ENCODE peak calls at places on chromosome 12, in five cellular contexts. R is GM12878, J is sigmoid colon, V is prostate gland, X is suprapubic skin. W is an unnamed sample.

GRCh38 chr12:10304161-10304574 is 3.5 kb upstream of the KLRD1 start:
- DNase-seq in J (no peak), V (no peak), R (no peak), X (no peak), W (no peak)

GRCh38 chr12:103571286-103571685 is 15.8 kb upstream of the STAB2 start:
- DNase-seq in J (no peak), R (no peak), X (no peak), V (no peak), W (no peak)

GRCh38 chr12:104473374-104473983 is 16.7 kb downstream of the CHST11 start:
- DNase-seq in R (no peak), V (no peak), J (no peak), X (no peak), W (no peak)

GRCh38 chr12:100752841-100753240 is 41.7 kb upstream of the ANO4 start:
- DNase-seq in X (no peak), R (no peak), V (no peak), J (no peak), W (no peak)

GRCh38 chr12:128829870-128830504 is 6.2 kb upstream of the SLC15A4 start:
- DNase-seq in V (no peak), J (peak; percentile 53), X (no peak), R (peak; percentile 97), W (peak; percentile 48)

GRCh38 chr12:121137512-121137911 is 4.8 kb downstream of the P2RX7 start:
- DNase-seq in J (no peak), R (no peak), V (no peak), X (no peak), W (no peak)

GRCh38 chr12:111093428-111094142 is 173.2 kb upstream of the MYL2 start:
- DNase-seq in X (no peak), R (peak; percentile 21), J (no peak), V (peak; percentile 75), W (no peak)

GRCh38 chr12:82841379-82841778 is 154.7 kb downstream of the TMTC2 start:
- DNase-seq in R (no peak), J (no peak), V (no peak), X (no peak), W (no peak)

GRCh38 chr12:105315726-105316125 is 14.8 kb upstream of the C12orf75 start:
- DNase-seq in J (no peak), X (no peak), V (no peak), R (no peak), W (no peak)

GRCh38 chr12:102543931-102544485 is 63.6 kb upstream of the IGF1 start:
- DNase-seq in R (no peak), J (no peak), X (no peak), V (no peak), W (no peak)

GRCh38 chr12:58957298-58957697 is 37.0 kb upstream of the LRIG3 start:
- DNase-seq in V (no peak), X (no peak), J (no peak), R (no peak), W (no peak)

GRCh38 chr12:64218597-64218996 is 3.5 kb downstream of the KICS2 start:
- DNase-seq in J (no peak), V (no peak), R (peak; percentile 9), X (no peak), W (no peak)

GRCh38 chr12:132764231-132764630 is 2.6 kb upstream of the ANKLE2 start:
- DNase-seq in R (no peak), V (no peak), J (no peak), X (no peak), W (no peak)

GRCh38 chr12:132765366-132765765 is 3.7 kb upstream of the ANKLE2 start:
- DNase-seq in J (no peak), R (no peak), X (no peak), V (no peak), W (no peak)

GRCh38 chr12:132766380-132767085 is 4.9 kb upstream of the ANKLE2 start:
- DNase-seq in X (no peak), R (no peak), V (no peak), J (no peak), W (no peak)

GRCh38 chr12:132761032-132761910 is at the start of gene ANKLE2:
- DNase-seq in R (no peak), V (no peak), X (peak; percentile 84), J (peak; percentile 78), W (peak; percentile 50)

DNA sequence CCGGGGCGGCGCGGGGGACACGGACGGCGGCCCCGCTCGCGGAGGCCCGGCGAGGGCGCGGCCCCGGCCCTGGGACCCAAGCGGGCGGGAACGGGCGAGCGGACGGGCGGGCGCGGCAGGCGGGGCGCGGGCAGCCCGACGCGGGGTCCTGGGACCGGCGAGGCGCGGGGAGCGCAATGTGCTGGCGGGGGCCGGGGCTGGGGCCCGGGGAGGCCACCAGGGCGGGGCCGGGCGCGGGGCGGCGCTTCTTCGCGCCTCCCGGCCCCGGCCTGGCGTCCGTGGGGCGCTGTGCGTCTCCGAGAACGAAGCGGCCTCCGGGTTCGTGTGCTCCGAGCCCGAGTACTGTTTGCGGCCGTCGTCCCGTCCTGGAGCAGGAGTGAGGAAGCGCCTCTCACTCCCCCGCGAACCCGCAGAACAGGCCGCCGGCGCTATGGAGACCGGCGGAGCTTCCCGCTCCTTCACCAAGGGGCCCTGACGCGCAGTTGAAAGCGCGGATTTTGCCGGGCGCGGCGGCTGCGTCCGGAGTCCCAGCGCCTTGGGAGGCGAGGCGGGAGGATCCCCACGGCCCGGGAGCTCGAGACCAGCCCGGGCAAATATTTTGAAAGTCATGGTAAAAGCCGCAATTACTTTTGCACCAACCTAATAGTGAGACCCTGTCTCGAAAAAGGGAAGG is 415 bp upstream of the ANKLE2 start:
- DNase-seq in R (no peak), V (peak; percentile 82), J (peak; percentile 91), X (peak; percentile 88), W (peak; percentile 91)
- TF ChIP-seq POLR2A in R (peak; percentile 96), V (peak; percentile 70), J (peak; percentile 63), X (peak; percentile 39), W (peak; percentile 87)

DNA sequence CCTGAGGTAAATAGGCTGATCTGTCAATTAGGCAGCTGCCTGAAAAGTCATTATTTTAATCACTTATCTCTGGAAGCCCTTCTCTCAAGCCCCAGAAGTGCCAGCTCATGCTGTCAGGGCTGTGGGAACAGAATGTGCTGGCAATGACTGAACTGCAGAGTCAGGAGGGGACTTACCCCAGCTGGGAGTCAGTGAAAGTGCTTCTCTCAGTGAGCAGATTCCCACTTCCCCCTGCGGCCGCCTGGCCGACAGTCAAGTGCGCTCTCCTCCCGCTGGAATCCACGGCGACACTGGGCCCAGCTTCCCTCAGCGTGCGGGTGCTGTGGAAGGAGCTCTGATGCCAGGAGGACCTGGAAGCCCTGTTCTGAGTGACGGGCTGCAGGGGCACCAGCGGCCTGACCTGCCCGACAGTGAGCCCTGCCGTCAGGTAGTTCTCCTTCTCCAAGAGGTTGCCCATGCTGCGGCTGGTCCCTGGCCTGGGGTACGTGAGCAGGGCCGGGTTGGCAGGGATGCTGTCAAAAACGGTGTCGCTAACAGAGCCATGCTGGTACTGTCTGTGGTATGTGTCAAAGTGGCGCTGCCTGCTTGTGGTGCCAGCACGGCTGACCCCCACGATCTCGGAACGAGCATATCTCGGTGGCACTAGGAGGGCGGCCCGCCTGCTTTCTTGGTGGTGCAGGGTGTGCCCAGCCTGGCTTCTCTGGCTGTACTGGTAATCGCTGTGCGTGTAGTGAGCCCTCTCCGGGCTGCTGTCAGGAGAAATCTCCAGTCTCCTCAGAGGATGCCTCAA is 18.7 kb downstream of the PKP2 start:
- DNase-seq in R (no peak), J (no peak), V (peak; percentile 23), X (no peak), W (no peak)
- TF ChIP-seq POLR2AphosphoS5 in R (no peak), J (no peak), V (peak; percentile 35), X (peak; percentile 57), W (no peak)

DNA sequence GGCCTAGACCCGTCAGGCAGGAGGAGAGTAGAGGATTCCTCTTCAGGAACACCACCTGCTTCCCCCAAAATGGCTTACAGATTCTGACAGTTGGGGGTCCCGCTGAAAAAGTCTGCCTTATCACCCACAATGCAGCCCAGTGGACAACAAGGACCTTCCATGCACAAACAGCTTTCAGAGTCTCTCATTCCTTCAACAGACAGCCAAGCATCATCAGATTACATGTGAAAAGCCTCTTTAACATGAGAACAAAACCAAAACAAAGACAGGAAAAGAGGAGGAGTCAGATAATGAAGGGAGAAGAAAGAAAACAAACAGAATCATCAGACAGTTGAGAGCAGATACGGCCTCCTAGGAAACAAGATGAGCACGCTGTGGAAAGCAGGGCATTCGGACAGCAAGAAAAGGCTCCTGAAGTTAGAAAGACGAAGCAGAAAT is 18.3 kb downstream of the KCTD10 start:
- DNase-seq in J (no peak), V (no peak), R (no peak), X (no peak), W (no peak)
- TF ChIP-seq POLR2A in J (no peak), V (no peak), R (no peak), X (no peak), W (no peak)

GRCh38 chr12:25958254-25959068 is at the start of gene RASSF8:
- DNase-seq in X (no peak), V (peak; percentile 68), R (no peak), J (peak; percentile 88), W (peak; percentile 47)
- TF ChIP-seq POLR2AphosphoS5 in X (no peak), V (no peak), R (no peak), J (peak; percentile 84), W (no peak)

GRCh38 chr12:124881123-124881522 is 17.5 kb upstream of the SCARB1 start:
- DNase-seq in X (no peak), V (no peak), R (no peak), J (no peak), W (no peak)
- TF ChIP-seq POLR2A in X (no peak), V (no peak), R (no peak), J (no peak), W (no peak)

DNA sequence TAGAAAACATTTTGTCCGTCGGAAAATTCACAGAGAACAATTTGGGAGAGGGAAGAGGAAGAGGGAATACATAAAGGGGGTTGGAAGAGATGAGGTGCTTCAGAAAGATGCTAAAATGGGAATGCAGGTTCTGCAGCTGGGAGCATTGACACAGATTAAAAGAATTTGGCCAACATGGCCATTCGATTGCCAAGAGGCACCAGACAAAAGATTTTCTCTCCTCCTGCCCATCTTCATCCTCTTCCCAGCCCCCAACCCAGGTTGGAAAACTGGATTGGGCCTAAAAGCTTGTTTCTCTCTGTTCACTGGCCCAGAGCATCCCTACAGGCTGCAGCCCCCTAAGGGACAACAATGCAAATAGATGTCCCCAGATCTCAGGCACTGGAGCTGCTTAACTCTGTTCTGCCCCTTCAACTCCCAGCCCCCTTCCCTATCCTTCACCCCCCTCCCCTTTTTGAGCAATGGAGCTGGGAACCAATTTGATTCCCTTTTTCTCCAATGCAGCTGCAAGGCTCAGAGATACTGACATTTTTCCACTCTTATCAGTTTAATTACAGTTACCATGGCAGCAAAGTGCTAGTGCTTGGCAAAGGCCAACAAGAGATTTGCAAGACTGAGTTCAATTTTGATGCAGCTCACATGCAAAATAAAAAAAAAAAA is 1.9 kb downstream of the LMO3 start:
- DNase-seq in X (no peak), R (no peak), V (no peak), J (no peak), W (no peak)
- TF ChIP-seq POLR2AphosphoS5 in X (no peak), R (no peak), V (no peak), J (no peak), W (no peak)